ENCODE peak calls at places on chromosomes 7 and 10, in four cellular contexts. M is keratinocyte, A is GM23338, X is endothelial cell of umbilical vein. L is an unnamed sample.

GRCh38 chr10:49612513-49613159 is 1.2 kb upstream of the CHAT start:
- DNase-seq in M (no peak), A (peak), X (no peak), L (no peak)

GRCh38 chr10:69220041-69220451 is at the start of gene HKDC1:
- DNase-seq in M (no peak), X (no peak), A (no peak), L (no peak)

GRCh38 chr10:67520924-67521520 is 175.0 kb downstream of the CTNNA3 start:
- DNase-seq in X (peak), A (peak), M (no peak), L (peak)

GRCh38 chr10:121819049-121819448 is 108.8 kb downstream of the ATE1 start:
- DNase-seq in A (no peak), M (no peak), X (no peak), L (no peak)

GRCh38 chr7:31873816-31874597 is 187.0 kb downstream of the PPP1R17 start:
- DNase-seq in A (no peak), M (no peak), X (no peak), L (no peak)

GRCh38 chr7:7868245-7868899 is 100.2 kb upstream of the GLCCI1 start:
- DNase-seq in M (no peak), X (no peak), A (no peak), L (peak)

GRCh38 chr10:43372751-43373445 is 1.5 kb downstream of the FXYD4 start:
- DNase-seq in M (no peak), X (no peak), A (no peak), L (no peak)

GRCh38 chr10:119970107-119970506 is 77.6 kb downstream of the SEC23IP start:
- DNase-seq in X (no peak), M (no peak), A (no peak), L (no peak)

GRCh38 chr10:547591-548081 is 141.8 kb downstream of the DIP2C start:
- DNase-seq in X (no peak), A (no peak), M (no peak), L (no peak)

GRCh38 chr7:40586197-40586596 is 451.4 kb downstream of the SUGCT start:
- DNase-seq in A (no peak), M (peak), X (peak), L (no peak)

GRCh38 chr10:79430506-79430905 is 14.9 kb downstream of the ZCCHC24 start:
- DNase-seq in X (no peak), M (no peak), A (no peak), L (no peak)

GRCh38 chr10:97718659-97719142 is 5.2 kb downstream of the MARVELD1 start:
- DNase-seq in M (peak), X (no peak), A (peak), L (no peak)

GRCh38 chr7:108236681-108237415 is 106.7 kb upstream of the LAMB4 start:
- DNase-seq in X (peak), A (peak), M (no peak), L (no peak)

GRCh38 chr7:95440394-95441038 is 5.7 kb upstream of the PON2 start:
- DNase-seq in A (no peak), M (no peak), X (no peak), L (no peak)

GRCh38 chr10:132868995-132869394 is 73.4 kb downstream of the CFAP46 start:
- DNase-seq in X (no peak), A (no peak), M (no peak), L (no peak)

GRCh38 chr7:123715198-123715597 is 33.6 kb downstream of the WASL start:
- DNase-seq in X (peak), A (no peak), M (no peak), L (no peak)

GRCh38 chr7:5222861-5223411 is 32.9 kb downstream of the WIPI2 start:
- DNase-seq in M (no peak), X (no peak), A (no peak), L (no peak)

GRCh38 chr7:66522518-66522917 is 106.2 kb upstream of the KCTD7 start:
- DNase-seq in X (no peak), M (no peak), A (peak), L (peak)

GRCh38 chr7:115216652-115217051 is 294.8 kb downstream of the MDFIC start:
- DNase-seq in X (no peak), M (no peak), A (no peak), L (no peak)

GRCh38 chr10:61839911-61840310 is 61.6 kb upstream of the ARID5B start:
- DNase-seq in X (no peak), M (no peak), A (no peak), L (no peak)

GRCh38 chr7:30556854-30557644 is 37.6 kb upstream of the GARS1 start:
- DNase-seq in M (no peak), X (no peak), A (peak), L (no peak)

GRCh38 chr7:130732980-130733865 is 784 bp downstream of the KLF14 start:
- DNase-seq in X (no peak), M (no peak), A (peak), L (no peak)

GRCh38 chr7:134758981-134759380 is 20.5 kb upstream of the CALD1 start:
- DNase-seq in X (no peak), M (no peak), A (no peak), L (no peak)

GRCh38 chr7:96996111-96996936 is 9.0 kb upstream of the DLX6 start:
- DNase-seq in A (peak), X (no peak), M (no peak), L (no peak)

GRCh38 chr10:51507476-51507875 is 191.9 kb downstream of the CSTF2T start:
- DNase-seq in M (no peak), X (no peak), A (no peak), L (no peak)

GRCh38 chr7:21377545-21377944 is 50.3 kb upstream of the SP4 start:
- DNase-seq in A (peak), X (no peak), M (no peak), L (no peak)

GRCh38 chr10:35667971-35668370 is 25.9 kb upstream of the FZD8 start:
- DNase-seq in A (no peak), M (no peak), X (no peak), L (no peak)

GRCh38 chr10:76302936-76303656 is 871.7 kb downstream of the LRMDA start:
- DNase-seq in X (peak), M (no peak), A (no peak), L (no peak)

GRCh38 chr7:27119412-27119911 is 11.1 kb downstream of the HOXA4 start:
- DNase-seq in M (no peak), X (peak), A (no peak), L (no peak)
- H3K27ac ChIP-seq in M (no peak), X (peak), A (no peak), L (no peak)

GRCh38 chr7:100568936-100569844 is 4.5 kb downstream of the SAP25 start:
- DNase-seq in A (peak), M (no peak), X (peak), L (peak)
- H3K4me2 ChIP-seq in A (peak), M (peak), X (peak), L (peak)

DNA sequence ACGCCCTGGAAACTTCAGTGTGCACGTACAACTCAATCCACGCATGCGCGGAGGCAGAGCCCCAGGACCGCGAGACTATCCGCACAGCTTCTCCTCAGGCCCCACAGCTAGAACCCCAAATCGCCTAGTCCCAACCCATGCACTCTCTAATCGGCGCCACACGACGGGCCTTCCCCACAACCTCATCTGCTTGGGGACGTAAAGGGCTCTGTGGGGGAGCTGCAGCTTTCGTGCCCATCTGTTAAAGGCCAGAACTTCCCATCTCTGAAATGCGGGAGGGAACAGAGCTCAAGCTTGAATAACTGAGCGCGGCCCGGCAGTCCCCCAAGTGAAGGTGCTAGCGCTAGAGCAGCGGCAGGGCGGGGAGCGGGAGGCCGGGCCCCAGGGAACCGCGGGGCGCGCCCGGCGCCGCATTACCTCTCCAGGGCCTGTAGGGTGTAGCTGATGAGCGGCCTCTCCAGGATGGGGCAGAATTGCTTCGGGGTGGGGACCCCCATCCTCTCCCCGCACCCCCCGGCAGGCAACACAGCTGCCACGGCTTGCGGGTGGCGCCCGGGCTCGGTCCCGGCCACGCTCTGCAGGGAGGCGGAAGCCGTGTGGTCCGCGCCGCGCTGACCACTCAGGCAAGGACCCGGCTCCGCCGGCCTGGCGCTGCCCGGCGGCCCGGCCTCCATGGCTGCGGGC is 547 bp downstream of the CRPPA start:
- DNase-seq in M (peak), A (peak), X (peak), L (peak)
- H3K27ac ChIP-seq in M (peak), A (no peak), X (peak), L (no peak)

DNA sequence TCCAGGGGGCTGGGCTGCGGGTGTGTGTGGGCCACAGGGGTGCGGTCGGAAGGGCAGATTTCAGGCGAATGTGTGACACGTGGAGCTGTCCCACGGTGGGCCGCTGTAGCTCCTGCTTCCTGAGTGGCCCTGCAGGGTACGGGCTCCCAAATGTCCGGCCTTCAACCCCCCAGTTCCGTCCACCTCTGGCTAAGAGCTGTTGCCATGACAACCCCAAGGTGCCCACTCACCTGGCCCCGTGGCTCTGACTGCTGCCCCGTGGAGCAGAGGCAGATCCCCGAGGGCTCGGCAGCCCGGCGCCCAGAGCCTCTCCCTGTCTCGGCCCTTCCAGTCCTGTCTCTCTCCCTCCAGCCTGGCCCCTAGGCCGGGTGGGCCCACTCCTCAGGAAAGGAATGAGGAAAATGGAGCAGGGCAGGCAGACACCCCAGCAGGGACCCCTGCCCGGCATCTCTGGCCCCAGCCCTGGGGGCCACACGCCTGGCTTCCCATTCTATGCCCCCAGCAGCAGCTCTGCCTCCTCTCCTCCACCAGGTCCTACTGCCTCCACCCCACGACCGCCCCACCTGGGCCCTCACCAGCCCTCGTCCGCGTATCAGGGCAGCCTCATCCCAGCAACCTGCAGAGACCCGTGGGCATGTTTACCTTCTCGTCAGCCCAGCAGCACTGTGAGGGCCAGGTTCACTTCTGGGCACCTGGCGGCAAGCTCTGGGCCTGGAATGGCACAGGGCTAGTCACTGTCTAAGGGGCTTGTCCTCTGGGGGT is 215.6 kb downstream of the ELFN1 start:
- DNase-seq in A (no peak), M (no peak), X (no peak), L (no peak)
- H3K4me2 ChIP-seq in A (no peak), M (peak), X (no peak), L (no peak)

DNA sequence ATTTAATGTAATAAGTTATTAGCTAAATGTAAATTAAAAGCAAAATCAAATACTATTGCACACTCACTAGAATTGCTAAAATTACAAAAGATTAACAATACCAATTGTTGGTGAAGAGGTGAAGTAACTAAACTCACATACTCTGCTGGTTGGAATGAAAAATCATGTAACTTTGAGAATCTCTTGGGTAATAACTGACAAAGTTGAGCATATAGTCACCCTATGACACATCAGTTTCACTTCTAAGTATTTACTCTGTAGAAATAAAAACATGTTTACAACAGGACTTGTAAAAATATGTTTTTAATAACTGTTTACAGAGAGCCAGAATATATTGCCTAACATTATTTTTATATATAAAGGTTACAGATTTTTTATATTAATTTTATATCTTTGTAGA is 33.6 kb downstream of the CNTNAP2 start:
- DNase-seq in X (no peak), A (no peak), M (no peak), L (no peak)
- H3K27ac ChIP-seq in X (no peak), A (no peak), M (no peak), L (no peak)